ENCODE peak calls at places on chromosomes 5 and 9, in nine cellular contexts. A is GDM1; B is activated naive CD4-positive, alpha-beta T cell treated with anti-CD3 and anti-CD28 coated beads, Interleukin-2, amount 10 ng/mL, durations not matched to agents 7 days and 5 days; J is activated T-cell treated with anti-CD3 and anti-CD28 coated beads for 48 hours; V is AG20443; W is SHP77 treated with DMSO at 0.1 percent for 48 hours; L is T follicular helper cell; Q is KBM-7; H is GM12891. O is an unnamed sample.

GRCh38 chr5:68245325-68245724 is 29.8 kb downstream of the PIK3R1 start:
- DNase-seq in H (no peak), B (no peak), J (no peak), V (peak; percentile 24), Q (no peak), L (no peak), W (no peak), A (no peak), O (no peak)

GRCh38 chr5:154421868-154422267 is 23.9 kb upstream of the SAP30L start:
- DNase-seq in W (no peak), J (no peak), L (no peak), B (no peak), V (no peak), A (peak; percentile 29), Q (peak; percentile 37), H (no peak), O (no peak)

GRCh38 chr5:442335-443238 is at the start of gene EXOC3:
- DNase-seq in B (peak; percentile 81), J (peak; percentile 78), W (no peak), A (peak; percentile 60), H (peak; percentile 98), V (peak; percentile 97), Q (peak; percentile 73), L (peak; percentile 52), O (peak; percentile 68)

GRCh38 chr9:16363916-16364315 is 506.6 kb downstream of the BNC2 start:
- DNase-seq in Q (no peak), J (no peak), A (no peak), B (no peak), L (no peak), W (no peak), V (no peak), H (no peak), O (no peak)

GRCh38 chr5:139061274-139061673 is 136.9 kb downstream of the SIL1 start:
- DNase-seq in A (no peak), H (no peak), W (no peak), B (no peak), L (no peak), J (no peak), Q (no peak), V (peak; percentile 88), O (no peak)

GRCh38 chr9:79360387-79361347 is 211.1 kb upstream of the TLE4 start:
- DNase-seq in W (no peak), Q (no peak), H (no peak), A (no peak), J (no peak), L (no peak), V (peak; percentile 12), B (no peak), O (no peak)

GRCh38 chr5:142248853-142249462 is 75.9 kb downstream of the SPRY4 start:
- DNase-seq in Q (no peak), V (peak; percentile 75), A (no peak), J (no peak), H (no peak), W (no peak), L (no peak), B (no peak), O (no peak)

GRCh38 chr9:93210324-93210973 is 26.5 kb downstream of the WNK2 start:
- DNase-seq in Q (no peak), V (no peak), W (no peak), L (no peak), B (no peak), H (no peak), A (no peak), J (no peak), O (no peak)

GRCh38 chr9:14080940-14081621 is 232.9 kb downstream of the NFIB start:
- DNase-seq in L (no peak), Q (peak; percentile 13), H (no peak), B (no peak), J (no peak), V (peak; percentile 24), W (no peak), A (no peak), O (no peak)

GRCh38 chr5:72587909-72588308 is 80.7 kb upstream of the ZNF366 start:
- DNase-seq in W (no peak), B (no peak), Q (peak; percentile 62), V (no peak), A (no peak), H (no peak), L (no peak), J (no peak), O (no peak)

GRCh38 chr9:105359899-105360298 is 87.9 kb upstream of the FSD1L start:
- DNase-seq in Q (no peak), A (no peak), J (peak; percentile 52), W (no peak), B (no peak), V (no peak), L (no peak), H (no peak), O (no peak)

GRCh38 chr5:175566697-175567096 is 88.3 kb downstream of the SFXN1 start:
- DNase-seq in H (no peak), Q (no peak), B (no peak), A (no peak), V (no peak), W (no peak), J (no peak), L (no peak), O (no peak)

GRCh38 chr5:32201140-32201539 is 27.0 kb upstream of the GOLPH3 start:
- DNase-seq in B (no peak), L (no peak), V (no peak), Q (no peak), H (no peak), W (no peak), A (no peak), J (no peak), O (no peak)

GRCh38 chr9:132717326-132717945 is 47.2 kb downstream of the GTF3C4 start:
- DNase-seq in L (no peak), J (no peak), H (no peak), Q (no peak), W (no peak), V (no peak), A (no peak), B (no peak), O (no peak)

GRCh38 chr5:57891443-57891842 is 408.8 kb upstream of the ACTBL2 start:
- DNase-seq in H (no peak), L (no peak), V (no peak), J (no peak), B (no peak), W (no peak), Q (no peak), A (no peak), O (no peak)

GRCh38 chr9:17349816-17350215 is 215.0 kb downstream of the CNTLN start:
- DNase-seq in H (no peak), Q (no peak), J (no peak), B (no peak), A (no peak), W (no peak), L (no peak), V (peak; percentile 16), O (no peak)

GRCh38 chr5:21807953-21808352 is 1045.2 kb downstream of the CDH12 start:
- DNase-seq in B (no peak), L (no peak), H (no peak), V (no peak), Q (no peak), W (no peak), J (no peak), A (no peak), O (no peak)

GRCh38 chr5:59173568-59173967 is 590.7 kb downstream of the RAB3C start:
- DNase-seq in A (no peak), W (no peak), B (peak; percentile 41), H (no peak), V (no peak), L (no peak), Q (peak; percentile 65), J (no peak), O (peak; percentile 23)

GRCh38 chr9:96299823-96300222 is 2.2 kb downstream of the HSD17B3 start:
- DNase-seq in W (no peak), L (no peak), H (no peak), B (no peak), Q (no peak), V (no peak), A (no peak), J (no peak), O (no peak)

GRCh38 chr9:130651221-130651620 is 13.2 kb upstream of the PRDM12 start:
- DNase-seq in V (no peak), L (no peak), H (no peak), A (no peak), B (no peak), J (no peak), W (no peak), Q (no peak), O (no peak)

GRCh38 chr5:71601222-71602026 is 14.3 kb downstream of the MCCC2 start:
- DNase-seq in J (peak; percentile 56), W (peak; percentile 3), B (peak; percentile 73), V (peak; percentile 89), A (peak; percentile 6), L (peak; percentile 61), H (peak; percentile 37), Q (peak; percentile 63), O (no peak)

GRCh38 chr9:115042781-115043509 is 75.0 kb downstream of the TNC start:
- DNase-seq in L (no peak), Q (peak; percentile 86), V (peak; percentile 33), B (no peak), A (peak; percentile 30), H (no peak), W (no peak), J (peak; percentile 35), O (peak; percentile 69)

GRCh38 chr9:85036503-85036902 is 367.0 kb downstream of the NTRK2 start:
- DNase-seq in V (no peak), Q (no peak), L (no peak), W (no peak), B (no peak), A (no peak), J (no peak), H (no peak), O (no peak)

GRCh38 chr5:19855929-19856328 is 132.1 kb downstream of the CDH18 start:
- DNase-seq in A (no peak), L (no peak), Q (no peak), B (no peak), J (no peak), H (no peak), V (no peak), W (peak; percentile 60), O (no peak)

GRCh38 chr9:97579914-97580313 is 53.3 kb downstream of the TSTD2 start:
- DNase-seq in V (no peak), B (no peak), J (no peak), Q (no peak), A (no peak), H (no peak), L (no peak), W (no peak), O (no peak)

GRCh38 chr9:76644647-76645250 is 119.5 kb upstream of the PCA3 start:
- DNase-seq in Q (no peak), B (no peak), H (no peak), A (no peak), W (no peak), V (no peak), L (no peak), J (no peak), O (no peak)

GRCh38 chr5:59069438-59070079 is 486.7 kb downstream of the RAB3C start:
- DNase-seq in V (peak; percentile 88), H (no peak), J (no peak), A (no peak), Q (no peak), W (no peak), L (no peak), B (no peak), O (no peak)

GRCh38 chr5:130135506-130135905 is 231.2 kb downstream of the CHSY3 start:
- DNase-seq in W (no peak), J (no peak), Q (no peak), B (no peak), A (no peak), V (peak; percentile 43), H (no peak), L (no peak), O (no peak)

GRCh38 chr5:126814721-126815404 is 37.9 kb downstream of the LMNB1 start:
- DNase-seq in B (no peak), V (peak; percentile 14), L (no peak), J (no peak), W (no peak), Q (no peak), H (no peak), A (no peak), O (no peak)

GRCh38 chr5:116573617-116574431 is 799 bp downstream of the SEMA6A start:
- DNase-seq in J (no peak), V (peak; percentile 28), W (no peak), L (no peak), B (no peak), Q (no peak), A (no peak), H (peak; percentile 26), O (no peak)

GRCh38 chr9:127505396-127506116 is 54.2 kb downstream of the LRSAM1 start:
- DNase-seq in J (peak; percentile 32), A (no peak), L (no peak), W (no peak), V (peak; percentile 59), B (peak; percentile 56), Q (peak; percentile 28), H (peak; percentile 82), O (peak; percentile 56)